ENCODE peak calls at places on chromosome 2, in six cellular contexts. W is ovary, I is upper lobe of left lung, S is HepG2, P is tibial nerve, M is stomach. O is an unnamed sample.

GRCh38 chr2:48319863-48320262 is 210.1 kb upstream of the STON1 start:
- DNase-seq in W (no peak), I (no peak), S (no peak), P (no peak), M (no peak), O (no peak)

GRCh38 chr2:173231042-173231441 is 123.6 kb upstream of the CDCA7 start:
- DNase-seq in W (no peak), I (no peak), S (peak; percentile 24), P (no peak), M (peak; percentile 85), O (no peak)

GRCh38 chr2:17962874-17963273 is 84.4 kb downstream of the KCNS3 start:
- DNase-seq in W (no peak), I (no peak), S (no peak), P (no peak), M (no peak), O (no peak)

GRCh38 chr2:241944821-241945220 is 75.3 kb downstream of the RTP5 start:
- DNase-seq in W (no peak), I (no peak), S (no peak), P (no peak), M (peak; percentile 16), O (no peak)

GRCh38 chr2:24722141-24722790 is 70.9 kb downstream of the PTRHD1 start:
- DNase-seq in W (no peak), I (no peak), S (no peak), P (no peak), M (no peak), O (no peak)

GRCh38 chr2:8636041-8636491 is 45.8 kb upstream of the ID2 start:
- DNase-seq in W (no peak), I (no peak), S (no peak), P (no peak), M (no peak), O (peak; percentile 52)

GRCh38 chr2:131552886-131553285 is 25.2 kb downstream of the CCDC74A start:
- DNase-seq in W (no peak), I (peak; percentile 13), S (no peak), P (no peak), M (no peak), O (no peak)

GRCh38 chr2:223046470-223047053 is 5.4 kb upstream of the KCNE4 start:
- DNase-seq in W (no peak), I (no peak), S (no peak), P (no peak), M (no peak), O (no peak)

GRCh38 chr2:119005081-119005480 is 63.1 kb downstream of the MARCO start:
- DNase-seq in W (no peak), I (no peak), S (no peak), P (no peak), M (no peak), O (no peak)

GRCh38 chr2:196230051-196230450 is 58.7 kb upstream of the STK17B start:
- DNase-seq in W (no peak), I (no peak), S (no peak), P (no peak), M (peak; percentile 52), O (no peak)

GRCh38 chr2:195500878-195501277 is 156.1 kb upstream of the SLC39A10 start:
- DNase-seq in W (no peak), I (no peak), S (no peak), P (no peak), M (no peak), O (no peak)

GRCh38 chr2:239035997-239036731 is 188.3 kb downstream of the TWIST2 start:
- DNase-seq in W (no peak), I (peak; percentile 62), S (no peak), P (no peak), M (no peak), O (peak; percentile 63)

GRCh38 chr2:23745726-23746105 is 181.2 kb downstream of the ATAD2B start:
- DNase-seq in W (no peak), I (no peak), S (no peak), P (peak; percentile 35), M (no peak), O (peak; percentile 72)

GRCh38 chr2:129205766-129206165 is 773.7 kb upstream of the RAB6C start:
- DNase-seq in W (no peak), I (no peak), S (no peak), P (no peak), M (no peak), O (no peak)

GRCh38 chr2:68284896-68285295 is 32.6 kb upstream of the PPP3R1 start:
- DNase-seq in W (peak; percentile 30), I (no peak), S (no peak), P (no peak), M (no peak), O (peak; percentile 76)

GRCh38 chr2:197135806-197136205 is 174.8 kb downstream of the ANKRD44 start:
- DNase-seq in W (no peak), I (no peak), S (no peak), P (no peak), M (no peak), O (no peak)

GRCh38 chr2:191942114-191943103 is 95.5 kb upstream of the CAVIN2 start:
- DNase-seq in W (no peak), I (no peak), S (no peak), P (no peak), M (no peak), O (peak; percentile 76)

GRCh38 chr2:201786471-201786870 is 5.7 kb upstream of the ALS2 start:
- DNase-seq in W (no peak), I (no peak), S (no peak), P (no peak), M (no peak), O (no peak)

GRCh38 chr2:29246388-29247300 is 131.4 kb downstream of the CLIP4 start:
- DNase-seq in W (no peak), I (peak; percentile 81), S (no peak), P (no peak), M (no peak), O (no peak)

GRCh38 chr2:53403836-53404413 is 363.7 kb upstream of the CHAC2 start:
- DNase-seq in W (no peak), I (no peak), S (no peak), P (no peak), M (no peak), O (no peak)

GRCh38 chr2:207475546-207475945 is 54.2 kb upstream of the CREB1 start:
- DNase-seq in W (no peak), I (no peak), S (no peak), P (no peak), M (no peak), O (no peak)

GRCh38 chr2:220279372-220279771 is 651.9 kb downstream of the SLC4A3 start:
- DNase-seq in W (no peak), I (no peak), S (no peak), P (no peak), M (no peak), O (no peak)

GRCh38 chr2:127196998-127197397 is 23.1 kb downstream of the CYP27C1 start:
- DNase-seq in W (no peak), I (no peak), S (peak; percentile 62), P (no peak), M (no peak), O (no peak)

GRCh38 chr2:18753722-18754121 is 164.4 kb upstream of the NT5C1B start:
- DNase-seq in W (no peak), I (no peak), S (no peak), P (no peak), M (no peak), O (no peak)

GRCh38 chr2:226063704-226064390 is 664.3 kb downstream of the NYAP2 start:
- DNase-seq in W (no peak), I (no peak), S (no peak), P (no peak), M (no peak), O (no peak)

GRCh38 chr2:46171441-46171953 is 125.7 kb upstream of the EPAS1 start:
- DNase-seq in W (no peak), I (no peak), S (no peak), P (no peak), M (no peak), O (no peak)

GRCh38 chr2:43605079-43605655 is 9.3 kb upstream of the THADA start:
- DNase-seq in W (peak; percentile 35), I (no peak), S (peak; percentile 61), P (no peak), M (no peak), O (no peak)

DNA sequence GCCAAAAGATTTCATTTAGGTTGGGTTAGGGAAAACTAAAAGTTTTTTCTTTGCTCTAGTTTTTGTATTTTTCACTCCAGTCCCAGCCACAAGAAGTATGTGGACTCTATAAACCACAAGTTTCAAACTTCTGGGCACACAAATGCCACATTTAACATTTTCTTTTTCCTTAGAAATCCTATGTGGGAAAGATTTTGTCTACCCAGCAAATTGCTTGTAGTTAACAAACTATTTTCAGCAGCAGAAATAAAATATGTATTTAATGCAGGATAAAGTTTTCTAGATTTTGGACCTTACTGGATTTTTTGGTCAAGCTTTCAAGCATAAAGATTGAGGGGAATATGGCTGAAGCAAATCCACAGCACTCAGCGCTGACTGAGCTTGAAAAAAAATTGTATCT is 9.1 kb downstream of the ERICH2 start:
- DNase-seq in W (no peak), I (no peak), S (no peak), P (no peak), M (no peak), O (no peak)
- TF ChIP-seq EP300 in W (no peak), I (no peak), S (no peak), P (no peak), M (no peak), O (no peak)

DNA sequence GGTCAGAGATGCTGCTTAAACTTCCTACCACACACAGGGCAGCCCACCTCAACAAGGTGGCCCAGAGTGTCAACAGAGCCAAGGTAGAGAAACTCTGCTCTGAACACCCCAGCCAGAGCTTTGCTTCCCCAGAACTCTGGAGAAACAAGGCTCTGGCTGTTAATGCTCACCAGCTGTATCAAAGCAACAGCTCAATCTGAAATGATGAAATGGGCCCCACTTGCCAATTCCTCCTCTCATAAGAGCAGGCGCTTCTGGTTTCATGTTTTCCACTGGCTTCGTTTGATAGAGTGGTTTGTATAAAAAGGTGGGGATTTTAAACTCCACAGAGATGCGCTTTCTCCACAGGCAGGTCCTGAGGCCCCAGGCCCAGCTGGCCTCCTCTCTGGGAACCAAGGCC is 60.9 kb upstream of the TFCP2L1 start:
- DNase-seq in W (no peak), I (no peak), S (no peak), P (no peak), M (no peak), O (peak; percentile 50)
- H3K4me3 ChIP-seq in W (no peak overlapping the region), I (no peak overlapping the region), S (no peak overlapping the region), P (no peak overlapping the region), M (no peak overlapping the region), O (no peak overlapping the region)

DNA sequence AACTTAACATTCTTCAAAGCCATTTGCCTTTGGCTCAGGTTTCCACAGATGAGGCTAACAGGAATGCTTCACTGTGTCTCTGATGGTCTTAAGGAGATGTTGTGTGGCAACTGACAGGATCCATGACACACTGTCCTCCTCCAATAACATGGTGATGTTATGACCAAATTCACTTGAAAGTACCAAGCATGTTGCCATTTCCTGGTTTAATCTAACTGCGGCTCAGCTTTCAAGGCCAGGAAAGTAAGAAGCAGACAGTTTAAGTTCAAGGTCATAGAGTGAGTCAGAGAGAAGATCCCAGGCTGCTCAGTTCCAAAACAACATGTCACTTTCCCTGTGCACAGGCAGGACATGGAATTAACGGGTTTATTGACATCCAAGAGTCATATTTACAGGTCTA is 513.6 kb downstream of the STK39 start:
- DNase-seq in W (no peak), I (no peak), S (peak; percentile 77), P (no peak), M (no peak), O (no peak)
- TF ChIP-seq EP300 in W (no peak), I (no peak), S (peak; percentile 57), P (no peak), M (no peak), O (no peak)

DNA sequence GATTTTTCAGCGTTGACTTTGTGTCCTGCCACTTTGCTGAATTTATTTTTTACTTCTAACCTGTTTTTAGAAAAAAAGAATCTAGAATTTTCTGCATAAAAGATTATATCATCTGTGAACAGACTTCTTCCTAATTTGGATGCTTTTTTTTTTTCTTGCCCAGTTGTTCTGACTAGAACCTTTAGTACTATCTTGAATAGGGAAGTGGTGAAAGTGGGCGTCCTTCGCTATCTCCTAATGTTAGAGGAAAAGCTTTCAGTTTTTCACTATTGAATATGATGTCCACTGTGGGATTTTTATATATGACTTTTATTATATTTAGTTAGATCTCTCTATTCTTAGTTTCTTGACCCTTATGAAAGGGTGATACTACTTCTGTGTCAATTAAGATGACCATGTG is 25.7 kb upstream of the KCNJ13 start:
- DNase-seq in W (no peak), I (no peak), S (no peak), P (no peak), M (no peak), O (no peak)
- H3K4me3 ChIP-seq in W (no peak overlapping the region), I (no peak overlapping the region), S (no peak overlapping the region), P (no peak overlapping the region), M (no peak overlapping the region), O (no peak overlapping the region)

O was measured in sigmoid colon.